ENCODE peak calls at places on chromosome 4, in five cellular contexts. J is effector CD4-positive, alpha-beta T cell; D is nephron progenitor cell; P is anterior cingulate cortex; M is HS-5. K is an unnamed sample.

GRCh38 chr4:121183359-121183758 is 19.2 kb upstream of the TNIP3 start:
- DNase-seq in J (no peak), D (no peak), P (no peak), M (no peak), K (no peak)

GRCh38 chr4:40255722-40256281 is 59.0 kb downstream of the RHOH start:
- DNase-seq in J (no peak), D (no peak), P (no peak), M (peak; percentile 87), K (no peak)

GRCh38 chr4:93791570-93792195 is 36.9 kb upstream of the ATOH1 start:
- DNase-seq in J (no peak), D (peak; percentile 71), P (peak; percentile 13), M (peak; percentile 20), K (no peak)

GRCh38 chr4:114052227-114052626 is 72.8 kb upstream of the ARSJ start:
- DNase-seq in J (no peak), D (no peak), P (no peak), M (no peak), K (no peak)

GRCh38 chr4:188956566-188956965 is 817.3 kb downstream of the TRIML1 start:
- DNase-seq in J (no peak), D (no peak), P (no peak), M (no peak), K (no peak)

GRCh38 chr4:136650541-136651277 is 881.6 kb downstream of the PCDH18 start:
- DNase-seq in J (no peak), D (no peak), P (no peak), M (peak; percentile 10), K (no peak)

GRCh38 chr4:174119818-174120217 is 163.6 kb downstream of the FBXO8 start:
- DNase-seq in J (no peak), D (no peak), P (no peak), M (peak; percentile 6), K (no peak)

GRCh38 chr4:25031077-25031606 is 396 bp upstream of the LGI2 start:
- DNase-seq in J (no peak), D (peak; percentile 48), P (no peak), M (no peak), K (peak; percentile 74)

GRCh38 chr4:108272566-108272965 is 103.8 kb upstream of the LEF1 start:
- DNase-seq in J (no peak), D (no peak), P (no peak), M (peak; percentile 10), K (no peak)

GRCh38 chr4:183546376-183546775 is 41.5 kb downstream of the ING2 start:
- DNase-seq in J (no peak), D (no peak), P (no peak), M (no peak), K (no peak)

GRCh38 chr4:16140520-16141249 is 56.9 kb upstream of the PROM1 start:
- DNase-seq in J (no peak), D (no peak), P (no peak), M (peak; percentile 74), K (no peak)

GRCh38 chr4:31237242-31237641 is 517.1 kb downstream of the PCDH7 start:
- DNase-seq in J (no peak), D (no peak), P (no peak), M (no peak), K (no peak)

K was measured in posterior cingulate gyrus.